ENCODE peak calls at places on chromosome 6, in seven cellular contexts. L is lower lobe of right lung, M is naive B cell, Y is NAMALWA, A is C1 segment of cervical spinal cord, U is skeletal muscle cell, W is foreskin fibroblast. D is an unnamed sample.

GRCh38 chr6:68343901-68344300 is 291.2 kb upstream of the ADGRB3 start:
- DNase-seq in Y (peak), M (no peak), A (no peak), W (peak), U (peak), L (no peak), D (peak)

GRCh38 chr6:16651871-16652270 is 109.4 kb downstream of the ATXN1 start:
- DNase-seq in Y (no peak), U (no peak), M (no peak), L (no peak), A (no peak), W (no peak), D (no peak)

GRCh38 chr6:55449219-55449618 is 122.0 kb downstream of the GFRAL start:
- DNase-seq in L (no peak), Y (no peak), U (no peak), M (no peak), A (no peak), W (no peak), D (no peak)

GRCh38 chr6:161847628-161848027 is 573.8 kb upstream of the AGPAT4 start:
- DNase-seq in A (no peak), M (no peak), Y (no peak), W (no peak), U (no peak), L (no peak), D (no peak)

GRCh38 chr6:72218125-72218524 is 331.8 kb downstream of the RIMS1 start:
- DNase-seq in W (peak), U (no peak), A (peak), M (no peak), L (no peak), Y (peak), D (peak)

GRCh38 chr6:1665214-1665613 is 55.5 kb downstream of the FOXC1 start:
- DNase-seq in A (no peak), W (no peak), U (no peak), L (no peak), M (peak), Y (peak), D (no peak)

GRCh38 chr6:26561533-26562466 is 23.6 kb downstream of the HMGN4 start:
- DNase-seq in A (no peak), W (no peak), Y (no peak), U (no peak), L (no peak), M (no peak), D (no peak)

GRCh38 chr6:1607557-1608221 is 2.0 kb upstream of the FOXC1 start:
- DNase-seq in M (no peak), L (no peak), Y (no peak), A (no peak), W (no peak), U (no peak), D (no peak)

GRCh38 chr6:20024979-20025378 is 187.3 kb downstream of the MBOAT1 start:
- DNase-seq in M (no peak), A (no peak), Y (no peak), U (no peak), W (no peak), L (no peak), D (no peak)

GRCh38 chr6:165231581-165232276 is 77.7 kb downstream of the C6orf118 start:
- DNase-seq in L (no peak), Y (peak), U (peak), W (peak), M (no peak), A (no peak), D (no peak)

GRCh38 chr6:2630362-2630761 is 120.4 kb downstream of the MYLK4 start:
- DNase-seq in L (no peak), U (peak), W (peak), Y (no peak), M (no peak), A (no peak), D (peak)

GRCh38 chr6:90066715-90067114 is 172.4 kb downstream of the GJA10 start:
- DNase-seq in A (no peak), L (no peak), U (no peak), Y (no peak), M (no peak), W (no peak), D (no peak)

GRCh38 chr6:2891768-2892170 is 11.3 kb downstream of the SERPINB9 start:
- DNase-seq in M (peak), A (no peak), Y (peak), U (peak), W (no peak), L (no peak), D (no peak)

GRCh38 chr6:15389759-15390723 is 144.2 kb downstream of the JARID2 start:
- DNase-seq in A (no peak), U (peak), Y (peak), M (peak), L (no peak), W (no peak), D (peak)

GRCh38 chr6:43927525-43928210 is 157.7 kb downstream of the VEGFA start:
- DNase-seq in A (no peak), M (peak), W (no peak), U (no peak), L (peak), Y (peak), D (no peak)

GRCh38 chr6:11653028-11653583 is 115.6 kb downstream of the TMEM170B start:
- DNase-seq in A (no peak), Y (no peak), M (no peak), L (no peak), U (peak), W (peak), D (peak)

D was measured in hepatic stellate cell.